ENCODE peak calls at places on chromosomes 12 and 14, in six cellular contexts. One of them, this sample, is unnamed.

GRCh38 chr12:24718641-24719040 is 230.3 kb downstream of the BCAT1 start:
- DNase-seq in central memory CD4-positive, alpha-beta T cell: no peak
- DNase-seq in smooth muscle cell of the brain vasculature: no peak
- DNase-seq in RPMI8226: no peak
- DNase-seq in NCI-H748 treated with DMSO at 0.1 percent for 48 hours: no peak
- DNase-seq in NAMALWA: no peak
- DNase-seq in this sample: no peak

GRCh38 chr12:103913100-103913499 is 17.1 kb upstream of the HSP90B1 start:
- DNase-seq in central memory CD4-positive, alpha-beta T cell: no peak
- DNase-seq in RPMI8226: no peak
- DNase-seq in smooth muscle cell of the brain vasculature: no peak
- DNase-seq in NAMALWA: no peak
- DNase-seq in NCI-H748 treated with DMSO at 0.1 percent for 48 hours: no peak
- DNase-seq in this sample: no peak

GRCh38 chr12:30823140-30823669 is 68.5 kb upstream of the CAPRIN2 start:
- DNase-seq in NAMALWA: no peak
- DNase-seq in smooth muscle cell of the brain vasculature: no peak
- DNase-seq in NCI-H748 treated with DMSO at 0.1 percent for 48 hours: no peak
- DNase-seq in central memory CD4-positive, alpha-beta T cell: peak
- DNase-seq in RPMI8226: no peak
- DNase-seq in this sample: no peak

GRCh38 chr14:28671425-28671824 is 95.2 kb upstream of the FOXG1 start:
- DNase-seq in NCI-H748 treated with DMSO at 0.1 percent for 48 hours: peak
- DNase-seq in NAMALWA: no peak
- DNase-seq in smooth muscle cell of the brain vasculature: no peak
- DNase-seq in central memory CD4-positive, alpha-beta T cell: no peak
- DNase-seq in RPMI8226: no peak
- DNase-seq in this sample: peak

GRCh38 chr14:51337520-51337919 is 97.5 kb downstream of the TMX1 start:
- DNase-seq in RPMI8226: peak
- DNase-seq in NAMALWA: no peak
- DNase-seq in central memory CD4-positive, alpha-beta T cell: no peak
- DNase-seq in NCI-H748 treated with DMSO at 0.1 percent for 48 hours: no peak
- DNase-seq in smooth muscle cell of the brain vasculature: no peak
- DNase-seq in this sample: no peak

GRCh38 chr14:24274101-24274543 is 2.7 kb upstream of the RABGGTA start:
- DNase-seq in NAMALWA: peak
- DNase-seq in NCI-H748 treated with DMSO at 0.1 percent for 48 hours: no peak
- DNase-seq in central memory CD4-positive, alpha-beta T cell: peak
- DNase-seq in RPMI8226: peak
- DNase-seq in smooth muscle cell of the brain vasculature: no peak
- DNase-seq in this sample: peak

GRCh38 chr14:52835122-52835903 is 43.9 kb upstream of the GNPNAT1 start:
- DNase-seq in central memory CD4-positive, alpha-beta T cell: no peak
- DNase-seq in smooth muscle cell of the brain vasculature: no peak
- DNase-seq in RPMI8226: no peak
- DNase-seq in NCI-H748 treated with DMSO at 0.1 percent for 48 hours: peak
- DNase-seq in NAMALWA: no peak
- DNase-seq in this sample: peak

GRCh38 chr12:6424008-6424347 is 20.8 kb upstream of the CD27 start:
- DNase-seq in smooth muscle cell of the brain vasculature: no peak
- DNase-seq in central memory CD4-positive, alpha-beta T cell: no peak
- DNase-seq in NAMALWA: no peak
- DNase-seq in RPMI8226: no peak
- DNase-seq in NCI-H748 treated with DMSO at 0.1 percent for 48 hours: no peak
- DNase-seq in this sample: no peak

GRCh38 chr14:95660550-95661515 is 25.4 kb upstream of the TCL1B start:
- DNase-seq in NCI-H748 treated with DMSO at 0.1 percent for 48 hours: no peak
- DNase-seq in smooth muscle cell of the brain vasculature: no peak
- DNase-seq in RPMI8226: no peak
- DNase-seq in NAMALWA: no peak
- DNase-seq in central memory CD4-positive, alpha-beta T cell: no peak
- DNase-seq in this sample: no peak

GRCh38 chr14:103433902-103434563 is 48.8 kb downstream of the MARK3 start:
- DNase-seq in NAMALWA: no peak
- DNase-seq in RPMI8226: no peak
- DNase-seq in NCI-H748 treated with DMSO at 0.1 percent for 48 hours: no peak
- DNase-seq in central memory CD4-positive, alpha-beta T cell: no peak
- DNase-seq in smooth muscle cell of the brain vasculature: no peak
- DNase-seq in this sample: no peak

GRCh38 chr12:3077572-3078081 is 448 bp downstream of the TSPAN9 start:
- DNase-seq in NAMALWA: peak
- DNase-seq in RPMI8226: no peak
- DNase-seq in smooth muscle cell of the brain vasculature: no peak
- DNase-seq in central memory CD4-positive, alpha-beta T cell: peak
- DNase-seq in NCI-H748 treated with DMSO at 0.1 percent for 48 hours: no peak
- DNase-seq in this sample: no peak

GRCh38 chr14:52146504-52146903 is 77.6 kb upstream of the NID2 start:
- DNase-seq in smooth muscle cell of the brain vasculature: no peak
- DNase-seq in NAMALWA: no peak
- DNase-seq in central memory CD4-positive, alpha-beta T cell: no peak
- DNase-seq in NCI-H748 treated with DMSO at 0.1 percent for 48 hours: no peak
- DNase-seq in RPMI8226: no peak
- DNase-seq in this sample: no peak

GRCh38 chr14:23182372-23183014 is 967 bp downstream of the SLC7A8 start:
- DNase-seq in NCI-H748 treated with DMSO at 0.1 percent for 48 hours: peak
- DNase-seq in central memory CD4-positive, alpha-beta T cell: peak
- DNase-seq in RPMI8226: peak
- DNase-seq in NAMALWA: no peak
- DNase-seq in smooth muscle cell of the brain vasculature: no peak
- DNase-seq in this sample: no peak

GRCh38 chr12:120625557-120626419 is 14.6 kb upstream of the CABP1 start:
- DNase-seq in RPMI8226: no peak
- DNase-seq in NCI-H748 treated with DMSO at 0.1 percent for 48 hours: no peak
- DNase-seq in central memory CD4-positive, alpha-beta T cell: peak
- DNase-seq in smooth muscle cell of the brain vasculature: no peak
- DNase-seq in NAMALWA: peak
- DNase-seq in this sample: no peak

GRCh38 chr12:6937481-6938352 is 5.9 kb upstream of the RNU7-1 start:
- DNase-seq in central memory CD4-positive, alpha-beta T cell: peak
- DNase-seq in NAMALWA: peak
- DNase-seq in NCI-H748 treated with DMSO at 0.1 percent for 48 hours: peak
- DNase-seq in RPMI8226: peak
- DNase-seq in smooth muscle cell of the brain vasculature: peak
- DNase-seq in this sample: peak

GRCh38 chr14:94562941-94563883 is 2.0 kb downstream of the SERPINA4 start:
- DNase-seq in RPMI8226: no peak
- DNase-seq in NAMALWA: no peak
- DNase-seq in smooth muscle cell of the brain vasculature: no peak
- DNase-seq in NCI-H748 treated with DMSO at 0.1 percent for 48 hours: no peak
- DNase-seq in central memory CD4-positive, alpha-beta T cell: no peak
- DNase-seq in this sample: no peak

This sample was measured in PC-9.